ENCODE peak calls at places on chromosomes 2 and 18, in six cellular contexts. Y is HTR-8/SVneo; M is stimulated activated CD4-positive, alpha-beta T cell treated with anti-CD3 and anti-CD28 coated beads, Interleukin-2, amount 100 ng/mL, for 48 hours; T is pancreas; C is A673; Q is COR-L47. F is an unnamed sample.

GRCh38 chr18:9914334-9914583 is 443 bp downstream of the VAPA start:
- DNase-seq in T (no peak), Q (no peak), M (no peak), C (no peak), Y (no peak), F (no peak)

GRCh38 chr2:81600088-81600487 is 1295.5 kb upstream of the LRRTM1 start:
- DNase-seq in T (no peak), C (no peak), M (no peak), Y (no peak), Q (no peak), F (no peak)

GRCh38 chr2:237199577-237199976 is 113.9 kb downstream of the COPS8 start:
- DNase-seq in Y (no peak), M (no peak), Q (no peak), C (no peak), T (no peak), F (no peak)

GRCh38 chr2:85308951-85309555 is 18.7 kb downstream of the TGOLN2 start:
- DNase-seq in T (no peak), Y (no peak), Q (peak), M (no peak), C (no peak), F (no peak)

GRCh38 chr2:49490710-49491109 is 336.4 kb upstream of the FSHR start:
- DNase-seq in T (peak), M (peak), Y (no peak), C (peak), Q (peak), F (no peak)

GRCh38 chr2:127506502-127506901 is 19.8 kb downstream of the IWS1 start:
- DNase-seq in C (no peak), Q (no peak), M (no peak), T (no peak), Y (no peak), F (no peak)

GRCh38 chr2:134926231-134926931 is 7.8 kb downstream of the CCNT2 start:
- DNase-seq in Y (no peak), C (no peak), M (no peak), T (no peak), Q (no peak), F (no peak)

GRCh38 chr2:88698498-88699233 is 7.2 kb downstream of the RPIA start:
- DNase-seq in M (no peak), Y (no peak), T (no peak), C (no peak), Q (peak), F (no peak)

GRCh38 chr18:4636957-4637356 is 181.8 kb upstream of the DLGAP1 start:
- DNase-seq in T (no peak), C (peak), Y (no peak), M (no peak), Q (peak), F (no peak)

GRCh38 chr2:168490015-168490874 is 34.2 kb downstream of the CERS6 start:
- DNase-seq in Q (no peak), T (no peak), C (no peak), M (no peak), Y (no peak), F (no peak)

GRCh38 chr2:80364511-80365212 is 60.1 kb upstream of the LRRTM1 start:
- DNase-seq in Y (no peak), Q (no peak), M (no peak), T (no peak), C (peak), F (no peak)

F was measured in CD8-positive, alpha-beta memory T cell.